ENCODE peak calls at places on chromosomes 12 and 14, in ten cellular contexts. M is Peyer's patch, X is tibial artery, J is H9, C is stomach, T is psoas muscle, O is upper lobe of right lung, Q is WERI-Rb-1, U is cardiac muscle cell, P is left lung. Y is an unnamed sample.

GRCh38 chr12:118292836-118293235 is 79.9 kb downstream of the TAOK3 start:
- DNase-seq in P (no peak), O (no peak), T (no peak), J (no peak), U (no peak), M (no peak), C (no peak), Q (no peak), X (no peak), Y (no peak)

GRCh38 chr14:58398495-58398894 is 2.8 kb downstream of the TOMM20L start:
- DNase-seq in Q (no peak), T (no peak), P (no peak), X (no peak), U (no peak), O (no peak), C (no peak), J (no peak), M (no peak), Y (no peak)

GRCh38 chr12:46489951-46490388 is 117.4 kb upstream of the SLC38A2 start:
- DNase-seq in M (no peak), Q (no peak), J (no peak), P (no peak), O (no peak), U (no peak), X (no peak), C (no peak), T (no peak), Y (no peak)

GRCh38 chr12:121983546-121984205 is 38.0 kb upstream of the BCL7A start:
- DNase-seq in T (no peak), Q (no peak), C (no peak), U (no peak), J (no peak), O (no peak), P (no peak), M (no peak), X (no peak), Y (no peak)

GRCh38 chr12:121794532-121795028 is 1.1 kb upstream of the RHOF start:
- DNase-seq in U (no peak), J (no peak), P (peak; percentile 64), X (no peak), Q (no peak), T (peak; percentile 72), C (no peak), O (peak; percentile 77), M (no peak), Y (no peak)

GRCh38 chr12:57771873-57772428 is at the start of gene METTL1:
- DNase-seq in O (peak; percentile 97), Q (peak; percentile 97), P (peak; percentile 95), J (peak; percentile 99), T (peak; percentile 97), M (peak; percentile 95), U (peak; percentile 96), X (peak; percentile 97), C (peak; percentile 95), Y (peak; percentile 82)

GRCh38 chr14:28482644-28483043 is 283.9 kb upstream of the FOXG1 start:
- DNase-seq in T (no peak), Q (no peak), J (no peak), P (no peak), X (no peak), O (no peak), M (no peak), U (no peak), C (no peak), Y (no peak)

GRCh38 chr12:45705404-45705803 is 24.1 kb upstream of the ARID2 start:
- DNase-seq in X (no peak), Q (no peak), U (peak; percentile 61), T (no peak), M (no peak), O (no peak), P (no peak), C (no peak), J (no peak), Y (no peak)

GRCh38 chr12:59115526-59115925 is 195.2 kb upstream of the LRIG3 start:
- DNase-seq in M (no peak), O (no peak), U (no peak), Q (no peak), T (no peak), X (no peak), P (no peak), C (no peak), J (no peak), Y (no peak)

GRCh38 chr14:99889268-99889667 is 96.1 kb downstream of the EML1 start:
- DNase-seq in P (no peak), T (no peak), Q (no peak), C (no peak), O (no peak), M (no peak), J (peak; percentile 48), U (no peak), X (no peak), Y (no peak)

GRCh38 chr12:110312581-110313360 is 31.7 kb downstream of the ATP2A2 start:
- DNase-seq in P (no peak), M (no peak), T (no peak), U (no peak), Q (no peak), J (no peak), O (no peak), X (no peak), C (no peak), Y (no peak)

GRCh38 chr12:14505626-14506596 is 61.8 kb downstream of the PLBD1 start:
- DNase-seq in P (no peak), M (no peak), C (no peak), X (no peak), J (no peak), U (no peak), T (no peak), O (no peak), Q (no peak), Y (no peak)

GRCh38 chr14:102527255-102528232 is 18.0 kb upstream of the ANKRD9 start:
- DNase-seq in O (peak; percentile 69), P (peak; percentile 65), M (no peak), Q (no peak), J (no peak), C (peak; percentile 52), T (no peak), U (no peak), X (no peak), Y (no peak)

GRCh38 chr14:68576496-68577244 is 216.2 kb downstream of the ZFP36L1 start:
- DNase-seq in C (no peak), O (no peak), X (peak; percentile 31), P (peak; percentile 21), U (no peak), T (no peak), J (no peak), M (no peak), Q (no peak), Y (no peak)

DNA sequence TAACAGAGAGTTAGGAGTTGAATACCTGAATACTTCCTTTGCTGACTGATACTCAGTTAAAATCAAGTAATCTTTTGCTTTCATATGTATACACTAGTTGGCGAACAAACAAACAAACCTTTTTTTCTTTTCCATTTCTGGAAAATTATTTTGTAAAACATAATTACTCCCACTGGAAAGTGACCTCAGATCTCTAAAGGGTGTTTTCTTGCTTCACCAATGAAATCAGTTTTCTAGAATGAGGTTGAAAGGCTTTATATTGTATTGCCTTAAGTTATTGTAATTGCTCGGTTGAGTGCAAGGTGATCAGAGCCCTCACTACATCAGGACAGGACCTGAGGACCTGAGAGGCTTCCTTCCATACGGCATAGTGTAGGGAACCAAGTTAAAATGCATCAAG is at the start of gene OR4K1:
- DNase-seq in C (no peak), T (no peak), U (no peak), P (no peak), X (no peak), M (no peak), O (no peak), Q (no peak), J (no peak), Y (no peak)
- H3K9me3 ChIP-seq in C (no peaks in the 10 kb centered on the region), T (no peaks in the 10 kb centered on the region), U (peaks cover 15% of the 10 kb centered on the region), P (no peaks in the 10 kb centered on the region), X (no peaks in the 10 kb centered on the region), M (no peaks in the 10 kb centered on the region), O (no peaks in the 10 kb centered on the region), Q (no peaks in the 10 kb centered on the region), J (peaks cover 94% of the 10 kb centered on the region), Y (no peaks in the 10 kb centered on the region)

GRCh38 chr14:65079201-65079600 is 23.1 kb downstream of the MAX start:
- DNase-seq in J (no peak), Q (no peak), M (no peak), U (no peak), C (no peak), T (no peak), X (no peak), P (no peak), O (no peak), Y (no peak)
- H3K27ac ChIP-seq in J (no peak overlapping the region), Q (no peak overlapping the region), M (peak overlapping the region; percentile 67), U (peak overlapping the region; percentile 3), C (peak overlapping the region; percentile 72), T (peak overlapping the region; percentile 36), X (no peak overlapping the region), P (peak overlapping the region; percentile 83), O (peak overlapping the region; percentile 59), Y (peak overlapping the region; percentile 34)

DNA sequence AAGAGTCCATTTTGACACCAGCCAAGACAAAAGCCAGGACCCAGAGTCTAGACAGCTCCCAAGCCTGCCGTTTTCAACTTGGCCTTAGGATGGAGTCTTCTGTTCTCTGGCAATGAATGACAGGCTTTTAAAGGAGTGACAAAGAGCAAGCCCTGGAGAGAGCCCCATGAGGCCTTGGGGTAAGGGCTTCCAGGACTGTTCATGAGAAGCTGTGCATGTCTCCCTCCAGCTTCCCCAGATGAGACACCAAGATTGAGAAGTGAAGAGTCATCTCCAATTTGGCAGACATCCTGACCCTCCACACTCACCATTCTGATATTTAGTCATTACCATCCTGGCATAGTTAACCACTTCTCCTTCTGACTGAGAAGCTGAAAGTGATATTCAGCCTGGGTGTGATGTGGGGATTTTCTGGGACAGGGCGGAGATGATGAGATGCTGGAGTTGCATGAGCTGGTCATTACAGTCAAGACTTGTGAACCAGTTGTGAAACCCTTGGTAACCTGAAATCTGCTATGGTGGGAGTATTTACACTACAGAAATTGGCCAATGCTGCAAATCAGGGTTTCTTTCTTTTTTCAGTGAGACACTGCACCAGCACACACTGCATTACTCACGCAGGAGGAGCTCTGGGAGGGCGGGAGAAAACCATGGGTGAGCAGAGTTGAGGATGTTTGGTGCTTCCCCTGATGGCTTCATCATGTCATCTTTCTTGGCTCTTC is 77.8 kb downstream of the VCPKMT start:
- DNase-seq in Q (no peak), X (no peak), J (no peak), M (no peak), C (no peak), P (no peak), T (no peak), U (peak; percentile 50), O (no peak), Y (no peak)
- TF ChIP-seq CTCF in Q (no peak), X (no peak), J (no peak), M (no peak), C (no peak), P (no peak), T (no peak), U (no peak), O (no peak), Y (no peak)

DNA sequence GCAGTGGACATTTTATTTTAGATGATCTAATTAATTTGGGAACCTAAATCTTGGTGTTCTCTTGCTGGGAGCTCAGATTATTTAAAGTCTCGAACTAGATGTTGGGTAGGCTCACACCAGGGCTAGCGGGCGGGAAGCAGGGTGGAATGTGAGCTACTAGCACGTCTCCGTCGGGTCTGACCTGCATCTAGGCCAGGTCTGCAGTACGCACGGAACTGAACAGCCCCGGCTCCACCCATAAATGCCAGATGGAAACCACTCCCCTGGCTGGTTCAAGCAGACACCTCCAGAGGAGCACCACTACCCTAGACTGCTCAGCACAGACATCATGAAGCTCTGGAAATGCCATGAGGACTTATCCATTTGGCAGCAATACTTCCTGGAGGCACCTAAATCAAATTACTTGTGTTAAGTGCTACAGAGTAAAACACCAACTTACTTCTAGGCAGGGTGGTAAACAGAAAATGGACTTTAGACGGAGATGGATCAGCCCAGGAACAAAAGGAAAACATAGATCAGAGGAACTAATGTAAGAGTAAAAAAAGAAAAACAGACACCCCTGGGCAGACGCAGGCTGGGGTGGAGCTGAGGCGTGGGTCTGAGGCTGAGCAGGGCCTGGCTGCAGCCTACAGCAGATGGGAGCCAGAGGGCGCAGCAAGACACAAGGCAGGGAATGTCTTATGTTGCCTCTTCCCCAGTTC is 10.2 kb downstream of the ZNF605 start:
- DNase-seq in Q (no peak), U (no peak), C (no peak), J (no peak), M (no peak), T (no peak), P (no peak), O (no peak), X (no peak), Y (no peak)
- H3K9me3 ChIP-seq in Q (peaks cover 26% of the 10 kb centered on the region), U (no peaks in the 10 kb centered on the region), C (peaks cover 91% of the 10 kb centered on the region), J (peaks cover 43% of the 10 kb centered on the region), M (peaks cover 6% of the 10 kb centered on the region), T (peaks cover 89% of the 10 kb centered on the region), P (peaks cover 98% of the 10 kb centered on the region), O (peaks cover 69% of the 10 kb centered on the region), X (peaks cover 26% of the 10 kb centered on the region), Y (peaks cover 56% of the 10 kb centered on the region)

Y was measured in CD4-positive, alpha-beta T cell.